ENCODE peak calls at places on chromosomes 5 and 9, in four cellular contexts. Q, R, N and J are unnamed samples.

GRCh38 chr9:36148652-36149051 is 12.1 kb downstream of the GLIPR2 start:
- DNase-seq in Q (peak; percentile 44), R (peak; percentile 97), N (no peak), J (peak; percentile 99)

GRCh38 chr9:137077758-137078693 is 709 bp downstream of the UAP1L1 start:
- DNase-seq in Q (no peak), R (no peak), N (no peak), J (peak; percentile 28)

GRCh38 chr5:125326114-125326513 is 579.7 kb upstream of the ZNF608 start:
- DNase-seq in Q (peak; percentile 15), R (peak; percentile 88), N (no peak), J (peak; percentile 82)

GRCh38 chr5:31407921-31408714 is 123.8 kb downstream of the DROSHA start:
- DNase-seq in Q (peak; percentile 67), R (peak; percentile 38), N (no peak), J (peak; percentile 30)

GRCh38 chr9:73683862-73684591 is 532.4 kb downstream of the ANXA1 start:
- DNase-seq in Q (peak; percentile 64), R (no peak), N (peak; percentile 31), J (peak; percentile 60)

GRCh38 chr5:100647461-100648230 is 112.5 kb downstream of the FAM174A start:
- DNase-seq in Q (peak; percentile 32), R (no peak), N (no peak), J (no peak)

GRCh38 chr5:134000116-134000515 is 4.7 kb downstream of the VDAC1 start:
- DNase-seq in Q (no peak), R (no peak), N (no peak), J (peak; percentile 34)

GRCh38 chr9:133075925-133076324 is 14.1 kb downstream of the CEL start:
- DNase-seq in Q (peak; percentile 46), R (peak; percentile 87), N (no peak), J (peak; percentile 81)

GRCh38 chr5:128271859-128272446 is 188.4 kb downstream of the SLC12A2 start:
- DNase-seq in Q (peak; percentile 96), R (peak; percentile 74), N (no peak), J (peak; percentile 95)

GRCh38 chr9:93259490-93260289 is 75.8 kb downstream of the WNK2 start:
- DNase-seq in Q (no peak), R (no peak), N (no peak), J (no peak)

GRCh38 chr5:150152636-150153462 is 2.8 kb downstream of the PDGFRB start:
- DNase-seq in Q (no peak), R (peak; percentile 78), N (no peak), J (peak; percentile 63)

GRCh38 chr5:91266184-91266705 is 116.9 kb downstream of the ARRDC3 start:
- DNase-seq in Q (peak; percentile 38), R (peak; percentile 73), N (no peak), J (peak; percentile 73)

GRCh38 chr9:75265525-75265972 is 177.2 kb downstream of the OSTF1 start:
- DNase-seq in Q (peak; percentile 85), R (peak; percentile 42), N (peak; percentile 54), J (peak; percentile 41)

GRCh38 chr9:76027426-76027825 is 137.0 kb downstream of the PCSK5 start:
- DNase-seq in Q (peak; percentile 13), R (peak; percentile 16), N (no peak), J (no peak)

GRCh38 chr5:179766021-179766725 is 27.6 kb upstream of the LTC4S start:
- DNase-seq in Q (no peak), R (peak; percentile 72), N (no peak), J (peak; percentile 83)

GRCh38 chr5:56429110-56429561 is 196.0 kb upstream of the ANKRD55 start:
- DNase-seq in Q (peak; percentile 84), R (no peak), N (no peak), J (peak; percentile 33)

GRCh38 chr5:80960531-80961375 is 590 bp downstream of the RASGRF2 start:
- DNase-seq in Q (peak; percentile 61), R (peak; percentile 21), N (peak; percentile 29), J (peak; percentile 77)

GRCh38 chr9:93950619-93951601 is 4.2 kb downstream of the BARX1 start:
- DNase-seq in Q (peak; percentile 46), R (no peak), N (no peak), J (peak; percentile 46)

GRCh38 chr5:19795218-19795617 is 192.8 kb downstream of the CDH18 start:
- DNase-seq in Q (peak; percentile 6), R (peak; percentile 57), N (no peak), J (peak; percentile 41)

DNA sequence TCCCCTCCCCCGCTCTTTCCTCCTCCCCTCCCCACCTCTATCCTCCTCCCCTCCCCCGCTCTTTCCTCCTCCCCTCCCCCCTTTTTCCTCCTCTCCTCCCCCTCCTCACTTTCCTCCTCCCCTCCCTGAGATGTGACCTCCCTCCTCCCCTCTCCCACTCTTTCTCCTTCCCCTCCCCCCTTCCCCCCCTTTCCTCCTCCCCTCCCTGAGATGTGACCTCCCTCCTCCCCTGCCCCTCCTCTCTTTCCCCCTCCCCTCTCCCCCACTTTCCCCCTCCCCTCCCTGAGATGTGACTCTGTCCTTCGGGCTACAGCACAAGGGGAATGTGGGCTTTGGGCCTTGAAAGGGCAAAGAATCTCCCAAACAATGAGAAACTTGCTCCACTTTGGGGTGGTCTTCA is 169.8 kb downstream of the COL23A1 start:
- DNase-seq in Q (no peak), R (no peak), N (peak; percentile 78), J (no peak)
- H3K4ac ChIP-seq in Q (no peak overlapping the region), R (no peak overlapping the region), N (no peak overlapping the region), J (no peak overlapping the region)

GRCh38 chr9:130191749-130192120 is 19.5 kb downstream of the NCS1 start:
- DNase-seq in Q (no peak), R (no peak), N (no peak), J (no peak)

GRCh38 chr9:130192600-130192999 is 20.4 kb downstream of the NCS1 start:
- DNase-seq in Q (no peak), R (no peak), N (no peak), J (no peak)

GRCh38 chr9:130193531-130194405 is 21.6 kb downstream of the NCS1 start:
- DNase-seq in Q (no peak), R (no peak), N (no peak), J (no peak)

GRCh38 chr9:130194406-130194932 is 22.3 kb downstream of the NCS1 start:
- DNase-seq in Q (no peak), R (no peak), N (no peak), J (no peak)

DNA sequence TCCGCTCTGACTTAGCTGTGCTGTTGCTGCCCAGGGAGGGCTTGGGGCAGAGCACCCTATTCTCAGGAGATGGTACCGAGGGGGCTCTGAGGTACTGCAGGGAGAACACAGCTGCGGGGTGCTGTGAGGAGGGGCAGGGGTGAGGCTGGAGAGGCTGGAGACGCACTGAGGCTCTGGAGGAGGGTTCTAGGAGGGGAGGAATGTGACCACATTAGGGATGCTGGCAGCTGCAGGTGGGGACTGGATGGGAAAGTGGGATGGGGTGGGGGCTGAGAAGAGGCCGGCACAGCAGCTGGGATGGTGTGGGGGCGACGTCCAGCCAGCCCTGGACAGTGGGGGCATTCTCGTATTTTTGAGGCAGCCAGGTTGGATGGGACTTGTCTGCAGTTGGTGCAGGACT is 20.9 kb downstream of the NCS1 start:
- DNase-seq in Q (no peak), R (no peak), N (no peak), J (no peak)
- H3K4ac ChIP-seq in Q (no peak overlapping the region), R (no peak overlapping the region), N (peak overlapping the region; percentile 32), J (peak overlapping the region; percentile 57)

GRCh38 chr5:77852068-77852513 is 76.0 kb upstream of the TBCA start:
- DNase-seq in Q (no peak), R (no peak), N (no peak), J (no peak)

GRCh38 chr5:77850536-77851228 is 74.5 kb upstream of the TBCA start:
- DNase-seq in Q (peak; percentile 21), R (no peak), N (peak; percentile 30), J (peak; percentile 27)

GRCh38 chr5:77853353-77853907 is 77.3 kb upstream of the TBCA start:
- DNase-seq in Q (no peak), R (no peak), N (no peak), J (peak; percentile 34)

GRCh38 chr5:77852514-77853352 is 76.6 kb upstream of the TBCA start:
- DNase-seq in Q (peak; percentile 35), R (peak; percentile 78), N (peak; percentile 50), J (peak; percentile 73)

GRCh38 chr5:77851229-77852067 is 75.3 kb upstream of the TBCA start:
- DNase-seq in Q (peak; percentile 66), R (peak; percentile 14), N (peak; percentile 29), J (peak; percentile 22)
- H3K4ac ChIP-seq in Q (peak overlapping the region; percentile 13), R (peak overlapping the region; percentile 93), N (peak overlapping the region; percentile 44), J (peak overlapping the region; percentile 73)

GRCh38 chr5:119452373-119453044 is at the start of gene HSD17B4:
- DNase-seq in Q (peak; percentile 86), R (peak; percentile 86), N (peak; percentile 77), J (peak; percentile 90)
- H3K4ac ChIP-seq in Q (peak within 1 kb of the TSS; percentile 3), R (peak within 1 kb of the TSS; percentile 72), N (no peak within 1 kb of the TSS), J (peak within 1 kb of the TSS; percentile 81)

DNA sequence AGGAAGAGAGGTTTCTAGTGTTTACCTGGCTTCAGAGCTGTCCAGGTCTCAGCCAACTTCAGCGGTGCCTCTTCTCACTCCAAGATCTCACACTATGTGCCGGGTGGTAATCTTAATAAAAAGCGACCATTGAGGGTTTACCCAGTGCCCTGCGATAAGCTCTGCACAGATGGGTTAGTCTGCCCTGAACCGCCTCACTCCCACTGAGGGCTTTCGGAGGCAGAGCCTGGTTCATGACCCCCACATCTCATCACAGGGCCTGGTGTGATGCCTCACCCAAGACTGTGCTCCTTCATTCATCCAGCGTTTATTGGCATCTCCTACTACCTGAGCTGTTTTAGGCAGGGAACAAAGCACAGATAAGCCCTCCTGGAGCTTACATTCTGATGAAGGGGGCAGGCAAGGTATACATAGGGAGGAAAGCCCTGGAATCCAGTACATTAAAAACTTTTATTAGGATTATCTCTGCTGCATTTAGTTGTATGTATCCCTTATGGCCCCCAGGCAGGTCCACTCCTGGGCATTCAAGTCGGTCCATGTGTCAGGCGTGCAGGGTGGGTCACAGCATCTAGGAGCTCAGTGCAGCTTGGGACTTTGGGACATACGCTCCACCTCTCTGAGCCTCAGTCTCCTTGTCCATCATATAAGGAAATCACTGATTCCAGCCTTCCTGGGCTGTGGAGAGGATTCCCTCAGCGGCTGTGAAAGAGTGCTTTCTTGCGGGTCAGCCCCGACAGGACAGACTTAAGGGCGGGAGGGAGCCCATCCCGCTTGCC is 613 bp upstream of the COL15A1 start:
- DNase-seq in Q (no peak), R (no peak), N (no peak), J (peak; percentile 14)
- H3K4ac ChIP-seq in Q (no peak overlapping the region), R (peak overlapping the region; percentile 64), N (no peak overlapping the region), J (no peak overlapping the region)